ENCODE peak calls at places on chromosomes 6 and 20, in seven cellular contexts. One of them, this sample, is unnamed.

GRCh38 chr6:43481591-43482242 is 4.3 kb downstream of the TJAP1 start:
- DNase-seq in fibroblast of the aortic adventitia: no peak
- DNase-seq in IMR-90: no peak
- DNase-seq in neural progenitor cell: no peak
- DNase-seq in GM20000: no peak
- DNase-seq in mammary epithelial cell: peak
- DNase-seq in A549: no peak
- DNase-seq in this sample: no peak

GRCh38 chr6:152845421-152845820 is 94.8 kb downstream of the VIP start:
- DNase-seq in fibroblast of the aortic adventitia: no peak
- DNase-seq in IMR-90: no peak
- DNase-seq in neural progenitor cell: no peak
- DNase-seq in GM20000: no peak
- DNase-seq in mammary epithelial cell: no peak
- DNase-seq in A549: no peak
- DNase-seq in this sample: no peak

GRCh38 chr6:165814669-165815068 is 151.6 kb upstream of the PDE10A start:
- DNase-seq in fibroblast of the aortic adventitia: no peak
- DNase-seq in IMR-90: no peak
- DNase-seq in neural progenitor cell: no peak
- DNase-seq in GM20000: no peak
- DNase-seq in mammary epithelial cell: no peak
- DNase-seq in A549: no peak
- DNase-seq in this sample: no peak

GRCh38 chr6:108714012-108714773 is 134.0 kb upstream of the ARMC2 start:
- DNase-seq in fibroblast of the aortic adventitia: peak
- DNase-seq in IMR-90: peak
- DNase-seq in neural progenitor cell: no peak
- DNase-seq in GM20000: no peak
- DNase-seq in mammary epithelial cell: no peak
- DNase-seq in A549: no peak
- DNase-seq in this sample: no peak

GRCh38 chr6:87722831-87723726 is 21.0 kb upstream of the AKIRIN2 start:
- DNase-seq in fibroblast of the aortic adventitia: peak
- DNase-seq in IMR-90: peak
- DNase-seq in neural progenitor cell: peak
- DNase-seq in GM20000: no peak
- DNase-seq in mammary epithelial cell: peak
- DNase-seq in A549: peak
- DNase-seq in this sample: no peak

GRCh38 chr6:6331393-6331792 is 10.9 kb upstream of the F13A1 start:
- DNase-seq in fibroblast of the aortic adventitia: no peak
- DNase-seq in IMR-90: no peak
- DNase-seq in neural progenitor cell: no peak
- DNase-seq in GM20000: peak
- DNase-seq in mammary epithelial cell: no peak
- DNase-seq in A549: no peak
- DNase-seq in this sample: no peak

GRCh38 chr6:1250489-1251197 is 61.3 kb upstream of the FOXQ1 start:
- DNase-seq in fibroblast of the aortic adventitia: no peak
- DNase-seq in IMR-90: no peak
- DNase-seq in neural progenitor cell: no peak
- DNase-seq in GM20000: no peak
- DNase-seq in mammary epithelial cell: no peak
- DNase-seq in A549: no peak
- DNase-seq in this sample: no peak

GRCh38 chr20:10217517-10218410 is 866 bp upstream of the SNAP25 start:
- DNase-seq in fibroblast of the aortic adventitia: peak
- DNase-seq in IMR-90: peak
- DNase-seq in neural progenitor cell: peak
- DNase-seq in GM20000: peak
- DNase-seq in mammary epithelial cell: peak
- DNase-seq in A549: peak
- DNase-seq in this sample: no peak

GRCh38 chr20:24643731-24644130 is 174.3 kb downstream of the SYNDIG1 start:
- DNase-seq in fibroblast of the aortic adventitia: no peak
- DNase-seq in IMR-90: no peak
- DNase-seq in neural progenitor cell: no peak
- DNase-seq in GM20000: no peak
- DNase-seq in mammary epithelial cell: no peak
- DNase-seq in A549: no peak
- DNase-seq in this sample: no peak

GRCh38 chr20:18705906-18706305 is 107.7 kb upstream of the SCP2D1 start:
- DNase-seq in fibroblast of the aortic adventitia: peak
- DNase-seq in IMR-90: peak
- DNase-seq in neural progenitor cell: no peak
- DNase-seq in GM20000: no peak
- DNase-seq in mammary epithelial cell: no peak
- DNase-seq in A549: no peak
- DNase-seq in this sample: no peak

GRCh38 chr6:132131777-132132176 is 180.6 kb upstream of the CCN2 start:
- DNase-seq in fibroblast of the aortic adventitia: peak
- DNase-seq in IMR-90: peak
- DNase-seq in neural progenitor cell: peak
- DNase-seq in GM20000: peak
- DNase-seq in mammary epithelial cell: peak
- DNase-seq in A549: peak
- DNase-seq in this sample: no peak

GRCh38 chr6:110158479-110158878 is 21.0 kb downstream of the WASF1 start:
- DNase-seq in fibroblast of the aortic adventitia: peak
- DNase-seq in IMR-90: peak
- DNase-seq in neural progenitor cell: no peak
- DNase-seq in GM20000: no peak
- DNase-seq in mammary epithelial cell: peak
- DNase-seq in A549: no peak
- DNase-seq in this sample: no peak

GRCh38 chr20:63708301-63709148 is 686 bp downstream of the ZGPAT start:
- DNase-seq in fibroblast of the aortic adventitia: no peak
- DNase-seq in IMR-90: no peak
- DNase-seq in neural progenitor cell: peak
- DNase-seq in GM20000: no peak
- DNase-seq in mammary epithelial cell: peak
- DNase-seq in A549: no peak
- DNase-seq in this sample: peak

GRCh38 chr6:82144007-82144851 is 103.3 kb downstream of the IBTK start:
- DNase-seq in fibroblast of the aortic adventitia: peak
- DNase-seq in IMR-90: peak
- DNase-seq in neural progenitor cell: peak
- DNase-seq in GM20000: peak
- DNase-seq in mammary epithelial cell: peak
- DNase-seq in A549: peak
- DNase-seq in this sample: no peak

GRCh38 chr6:125077453-125077852 is 76.1 kb upstream of the TPD52L1 start:
- DNase-seq in fibroblast of the aortic adventitia: no peak
- DNase-seq in IMR-90: no peak
- DNase-seq in neural progenitor cell: no peak
- DNase-seq in GM20000: no peak
- DNase-seq in mammary epithelial cell: no peak
- DNase-seq in A549: no peak
- DNase-seq in this sample: no peak

GRCh38 chr20:2293971-2294370 is 1.8 kb upstream of the TGM3 start:
- DNase-seq in fibroblast of the aortic adventitia: no peak
- DNase-seq in IMR-90: no peak
- DNase-seq in neural progenitor cell: no peak
- DNase-seq in GM20000: no peak
- DNase-seq in mammary epithelial cell: no peak
- DNase-seq in A549: no peak
- DNase-seq in this sample: peak

GRCh38 chr6:4790158-4790899 is 14.1 kb downstream of the CDYL start:
- DNase-seq in fibroblast of the aortic adventitia: no peak
- DNase-seq in IMR-90: no peak
- DNase-seq in neural progenitor cell: no peak
- DNase-seq in GM20000: no peak
- DNase-seq in mammary epithelial cell: no peak
- DNase-seq in A549: no peak
- DNase-seq in this sample: no peak

GRCh38 chr20:62816031-62816878 is 595 bp upstream of the COL9A3 start:
- DNase-seq in fibroblast of the aortic adventitia: no peak
- DNase-seq in IMR-90: peak
- DNase-seq in neural progenitor cell: peak
- DNase-seq in GM20000: no peak
- DNase-seq in mammary epithelial cell: no peak
- DNase-seq in A549: no peak
- DNase-seq in this sample: no peak

GRCh38 chr6:79632580-79632979 is 1.5 kb downstream of the SH3BGRL2 start:
- DNase-seq in fibroblast of the aortic adventitia: no peak
- DNase-seq in IMR-90: peak
- DNase-seq in neural progenitor cell: no peak
- DNase-seq in GM20000: no peak
- DNase-seq in mammary epithelial cell: no peak
- DNase-seq in A549: no peak
- DNase-seq in this sample: no peak
- TF ChIP-seq CTCF in fibroblast of the aortic adventitia: no peak
- TF ChIP-seq CTCF in IMR-90: no peak
- TF ChIP-seq CTCF in neural progenitor cell: no peak
- TF ChIP-seq CTCF in GM20000: no peak
- TF ChIP-seq CTCF in mammary epithelial cell: no peak
- TF ChIP-seq CTCF in A549: no peak
- TF ChIP-seq CTCF in this sample: no peak

GRCh38 chr20:38445402-38445801 is 10.3 kb upstream of the SNHG17 start:
- DNase-seq in fibroblast of the aortic adventitia: no peak
- DNase-seq in IMR-90: no peak
- DNase-seq in neural progenitor cell: no peak
- DNase-seq in GM20000: no peak
- DNase-seq in mammary epithelial cell: no peak
- DNase-seq in A549: no peak
- DNase-seq in this sample: no peak

GRCh38 chr20:38447251-38447661 is 12.1 kb upstream of the SNHG17 start:
- DNase-seq in fibroblast of the aortic adventitia: no peak
- DNase-seq in IMR-90: no peak
- DNase-seq in neural progenitor cell: peak
- DNase-seq in GM20000: no peak
- DNase-seq in mammary epithelial cell: no peak
- DNase-seq in A549: no peak
- DNase-seq in this sample: no peak

GRCh38 chr20:38447931-38448675 is 13.0 kb upstream of the SNHG17 start:
- DNase-seq in fibroblast of the aortic adventitia: no peak
- DNase-seq in IMR-90: no peak
- DNase-seq in neural progenitor cell: no peak
- DNase-seq in GM20000: peak
- DNase-seq in mammary epithelial cell: no peak
- DNase-seq in A549: no peak
- DNase-seq in this sample: no peak

GRCh38 chr20:38446441-38447209 is 11.5 kb upstream of the SNHG17 start:
- DNase-seq in fibroblast of the aortic adventitia: peak
- DNase-seq in IMR-90: peak
- DNase-seq in neural progenitor cell: peak
- DNase-seq in GM20000: peak
- DNase-seq in mammary epithelial cell: peak
- DNase-seq in A549: peak
- DNase-seq in this sample: peak

DNA sequence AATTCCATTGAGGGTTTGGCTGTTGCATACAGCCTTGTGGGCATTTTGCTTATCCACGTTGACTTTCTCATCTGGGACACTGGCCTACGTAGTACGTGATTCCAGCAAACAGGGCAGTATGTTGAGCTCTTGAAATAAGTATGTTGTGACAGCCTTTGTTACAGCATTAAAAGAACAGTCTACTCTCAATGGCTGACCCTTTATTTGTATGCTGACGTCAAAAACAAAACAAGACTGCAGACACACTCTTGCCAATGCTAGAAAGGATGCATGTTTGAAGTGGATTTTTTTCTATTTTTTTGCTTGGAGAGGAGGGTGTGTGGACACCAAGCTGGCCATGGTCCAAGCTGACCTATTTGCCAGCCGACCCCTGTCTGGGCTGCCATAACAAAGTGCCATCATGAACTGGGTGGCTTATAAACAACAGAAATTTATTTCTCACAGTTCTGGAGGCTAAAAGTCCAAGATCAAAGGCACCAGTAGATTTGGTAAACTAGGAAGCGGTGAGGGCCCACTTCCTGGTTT is 10.8 kb upstream of the SNHG17 start:
- DNase-seq in fibroblast of the aortic adventitia: no peak
- DNase-seq in IMR-90: no peak
- DNase-seq in neural progenitor cell: no peak
- DNase-seq in GM20000: no peak
- DNase-seq in mammary epithelial cell: no peak
- DNase-seq in A549: no peak
- DNase-seq in this sample: no peak
- TF ChIP-seq CTCF in fibroblast of the aortic adventitia: no peak
- TF ChIP-seq CTCF in IMR-90: no peak
- TF ChIP-seq CTCF in neural progenitor cell: no peak
- TF ChIP-seq CTCF in GM20000: no peak
- TF ChIP-seq CTCF in mammary epithelial cell: no peak
- TF ChIP-seq CTCF in A549: no peak
- TF ChIP-seq CTCF in this sample: no peak

GRCh38 chr6:114537977-114538376 is 195.2 kb upstream of the HS3ST5 start:
- DNase-seq in fibroblast of the aortic adventitia: no peak
- DNase-seq in IMR-90: no peak
- DNase-seq in neural progenitor cell: no peak
- DNase-seq in GM20000: no peak
- DNase-seq in mammary epithelial cell: no peak
- DNase-seq in A549: no peak
- DNase-seq in this sample: no peak

GRCh38 chr6:114541794-114542193 is 199.0 kb upstream of the HS3ST5 start:
- DNase-seq in fibroblast of the aortic adventitia: no peak
- DNase-seq in IMR-90: no peak
- DNase-seq in neural progenitor cell: no peak
- DNase-seq in GM20000: no peak
- DNase-seq in mammary epithelial cell: no peak
- DNase-seq in A549: no peak
- DNase-seq in this sample: peak

DNA sequence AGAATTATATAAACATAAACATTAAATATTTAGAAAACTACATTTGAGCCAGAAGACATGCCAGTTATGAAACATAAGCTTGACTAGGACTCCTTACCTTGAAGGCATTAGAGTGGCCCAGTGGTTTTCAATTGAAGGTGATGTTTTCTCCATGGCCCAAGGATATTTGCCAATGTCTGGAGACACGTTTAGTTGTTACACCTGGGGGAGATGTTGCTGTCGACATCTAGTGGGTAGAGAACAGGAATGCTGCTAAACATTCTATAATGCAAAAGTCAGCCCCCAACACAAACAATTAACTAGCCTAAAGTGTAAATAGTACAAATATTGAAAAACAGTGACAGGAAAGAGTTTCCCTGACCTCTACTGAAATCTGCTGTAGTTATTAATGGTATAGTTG is 200.9 kb upstream of the HS3ST5 start:
- DNase-seq in fibroblast of the aortic adventitia: no peak
- DNase-seq in IMR-90: no peak
- DNase-seq in neural progenitor cell: no peak
- DNase-seq in GM20000: no peak
- DNase-seq in mammary epithelial cell: no peak
- DNase-seq in A549: no peak
- DNase-seq in this sample: no peak
- TF ChIP-seq CTCF in fibroblast of the aortic adventitia: no peak
- TF ChIP-seq CTCF in IMR-90: no peak
- TF ChIP-seq CTCF in neural progenitor cell: no peak
- TF ChIP-seq CTCF in GM20000: no peak
- TF ChIP-seq CTCF in mammary epithelial cell: no peak
- TF ChIP-seq CTCF in A549: no peak
- TF ChIP-seq CTCF in this sample: no peak

DNA sequence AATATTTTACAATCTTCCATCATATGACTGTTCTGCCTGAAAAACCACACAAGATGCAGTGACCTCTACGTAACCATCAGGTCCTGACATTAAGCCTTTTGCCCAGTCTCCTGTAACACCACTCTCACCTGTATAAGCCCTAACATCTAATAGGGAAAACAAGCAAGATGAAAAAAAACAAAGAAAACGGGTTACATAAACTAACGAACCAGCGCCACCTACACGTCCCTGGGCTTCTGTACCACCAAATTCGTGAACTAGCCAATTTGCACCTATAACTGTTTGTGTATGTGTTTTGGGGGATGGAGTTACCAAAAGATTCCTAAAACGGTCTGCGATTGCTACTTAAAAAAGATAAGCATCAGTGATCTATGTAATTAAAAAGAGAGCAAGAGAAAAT is 70.2 kb downstream of the BLOC1S5 start:
- DNase-seq in fibroblast of the aortic adventitia: no peak
- DNase-seq in IMR-90: no peak
- DNase-seq in neural progenitor cell: no peak
- DNase-seq in GM20000: no peak
- DNase-seq in mammary epithelial cell: no peak
- DNase-seq in A549: no peak
- DNase-seq in this sample: no peak
- TF ChIP-seq CTCF in fibroblast of the aortic adventitia: no peak
- TF ChIP-seq CTCF in IMR-90: no peak
- TF ChIP-seq CTCF in neural progenitor cell: peak
- TF ChIP-seq CTCF in GM20000: no peak
- TF ChIP-seq CTCF in mammary epithelial cell: no peak
- TF ChIP-seq CTCF in A549: no peak
- TF ChIP-seq CTCF in this sample: no peak

This sample was measured in chondrocyte.